ENCODE peak calls at places on chromosome 3, in six cellular contexts. One of them, this sample, is unnamed.

GRCh38 chr3:134511500-134511899 is 25.6 kb downstream of the CEP63 start:
- DNase-seq in GOT3: no peak
- DNase-seq in stimulated activated CD4-positive, alpha-beta T cell treated with anti-CD3 and anti-CD28 coated beads, TNF-alpha, amount 100 ng/mL, for 4 hours: no peak
- DNase-seq in sciatic nerve: no peak
- DNase-seq in GM19239: no peak
- DNase-seq in colonic mucosa: no peak
- DNase-seq in this sample: no peak

GRCh38 chr3:132047209-132047608 is 12.4 kb upstream of the CPNE4 start:
- DNase-seq in colonic mucosa: no peak
- DNase-seq in stimulated activated CD4-positive, alpha-beta T cell treated with anti-CD3 and anti-CD28 coated beads, TNF-alpha, amount 100 ng/mL, for 4 hours: no peak
- DNase-seq in sciatic nerve: no peak
- DNase-seq in GM19239: no peak
- DNase-seq in GOT3: no peak
- DNase-seq in this sample: no peak

GRCh38 chr3:157533298-157533870 is 30.2 kb upstream of the VEPH1 start:
- DNase-seq in GOT3: no peak
- DNase-seq in stimulated activated CD4-positive, alpha-beta T cell treated with anti-CD3 and anti-CD28 coated beads, TNF-alpha, amount 100 ng/mL, for 4 hours: no peak
- DNase-seq in colonic mucosa: no peak
- DNase-seq in GM19239: no peak
- DNase-seq in sciatic nerve: no peak
- DNase-seq in this sample: no peak

GRCh38 chr3:123442908-123443307 is 6.0 kb downstream of the ADCY5 start:
- DNase-seq in GOT3: no peak
- DNase-seq in stimulated activated CD4-positive, alpha-beta T cell treated with anti-CD3 and anti-CD28 coated beads, TNF-alpha, amount 100 ng/mL, for 4 hours: no peak
- DNase-seq in GM19239: no peak
- DNase-seq in colonic mucosa: no peak
- DNase-seq in sciatic nerve: no peak
- DNase-seq in this sample: no peak

GRCh38 chr3:40847571-40847992 is 322.8 kb downstream of the ZNF621 start:
- DNase-seq in sciatic nerve: no peak
- DNase-seq in GM19239: no peak
- DNase-seq in stimulated activated CD4-positive, alpha-beta T cell treated with anti-CD3 and anti-CD28 coated beads, TNF-alpha, amount 100 ng/mL, for 4 hours: no peak
- DNase-seq in GOT3: no peak
- DNase-seq in colonic mucosa: no peak
- DNase-seq in this sample: no peak

GRCh38 chr3:104428526-104428925 is 938.2 kb upstream of the ALCAM start:
- DNase-seq in GOT3: no peak
- DNase-seq in GM19239: no peak
- DNase-seq in sciatic nerve: no peak
- DNase-seq in colonic mucosa: no peak
- DNase-seq in stimulated activated CD4-positive, alpha-beta T cell treated with anti-CD3 and anti-CD28 coated beads, TNF-alpha, amount 100 ng/mL, for 4 hours: no peak
- DNase-seq in this sample: no peak

GRCh38 chr3:156638271-156638670 is 36.1 kb upstream of the TIPARP start:
- DNase-seq in stimulated activated CD4-positive, alpha-beta T cell treated with anti-CD3 and anti-CD28 coated beads, TNF-alpha, amount 100 ng/mL, for 4 hours: no peak
- DNase-seq in sciatic nerve: no peak
- DNase-seq in GM19239: no peak
- DNase-seq in GOT3: no peak
- DNase-seq in colonic mucosa: no peak
- DNase-seq in this sample: no peak

GRCh38 chr3:181868576-181868975 is 156.9 kb downstream of the SOX2 start:
- DNase-seq in sciatic nerve: no peak
- DNase-seq in colonic mucosa: no peak
- DNase-seq in GM19239: no peak
- DNase-seq in GOT3: no peak
- DNase-seq in stimulated activated CD4-positive, alpha-beta T cell treated with anti-CD3 and anti-CD28 coated beads, TNF-alpha, amount 100 ng/mL, for 4 hours: no peak
- DNase-seq in this sample: no peak

GRCh38 chr3:180624714-180625113 is 22.8 kb downstream of the TTC14 start:
- DNase-seq in GOT3: no peak
- DNase-seq in GM19239: no peak
- DNase-seq in stimulated activated CD4-positive, alpha-beta T cell treated with anti-CD3 and anti-CD28 coated beads, TNF-alpha, amount 100 ng/mL, for 4 hours: no peak
- DNase-seq in colonic mucosa: no peak
- DNase-seq in sciatic nerve: no peak
- DNase-seq in this sample: no peak

GRCh38 chr3:14431556-14431927 is 29.1 kb downstream of the SLC6A6 start:
- DNase-seq in stimulated activated CD4-positive, alpha-beta T cell treated with anti-CD3 and anti-CD28 coated beads, TNF-alpha, amount 100 ng/mL, for 4 hours: no peak
- DNase-seq in GM19239: no peak
- DNase-seq in sciatic nerve: no peak
- DNase-seq in GOT3: no peak
- DNase-seq in colonic mucosa: no peak
- DNase-seq in this sample: no peak

GRCh38 chr3:2172561-2173171 is 74.0 kb downstream of the CNTN4 start:
- DNase-seq in stimulated activated CD4-positive, alpha-beta T cell treated with anti-CD3 and anti-CD28 coated beads, TNF-alpha, amount 100 ng/mL, for 4 hours: no peak
- DNase-seq in GOT3: no peak
- DNase-seq in colonic mucosa: no peak
- DNase-seq in sciatic nerve: no peak
- DNase-seq in GM19239: no peak
- DNase-seq in this sample: no peak

GRCh38 chr3:16311960-16312451 is 47.0 kb downstream of the OXNAD1 start:
- DNase-seq in colonic mucosa: no peak
- DNase-seq in GOT3: no peak
- DNase-seq in sciatic nerve: no peak
- DNase-seq in GM19239: no peak
- DNase-seq in stimulated activated CD4-positive, alpha-beta T cell treated with anti-CD3 and anti-CD28 coated beads, TNF-alpha, amount 100 ng/mL, for 4 hours: no peak
- DNase-seq in this sample: peak; percentile 75

GRCh38 chr3:34009480-34009844 is 211.0 kb downstream of the PDCD6IP start:
- DNase-seq in GM19239: no peak
- DNase-seq in GOT3: no peak
- DNase-seq in stimulated activated CD4-positive, alpha-beta T cell treated with anti-CD3 and anti-CD28 coated beads, TNF-alpha, amount 100 ng/mL, for 4 hours: no peak
- DNase-seq in colonic mucosa: no peak
- DNase-seq in sciatic nerve: no peak
- DNase-seq in this sample: no peak

GRCh38 chr3:14523792-14524191 is 16.4 kb downstream of the GRIP2 start:
- DNase-seq in stimulated activated CD4-positive, alpha-beta T cell treated with anti-CD3 and anti-CD28 coated beads, TNF-alpha, amount 100 ng/mL, for 4 hours: no peak
- DNase-seq in sciatic nerve: peak; percentile 36
- DNase-seq in GM19239: no peak
- DNase-seq in colonic mucosa: no peak
- DNase-seq in GOT3: no peak
- DNase-seq in this sample: no peak

GRCh38 chr3:123652346-123652984 is 67.6 kb upstream of the HACD2 start:
- DNase-seq in colonic mucosa: peak; percentile 88
- DNase-seq in stimulated activated CD4-positive, alpha-beta T cell treated with anti-CD3 and anti-CD28 coated beads, TNF-alpha, amount 100 ng/mL, for 4 hours: no peak
- DNase-seq in GOT3: peak; percentile 30
- DNase-seq in GM19239: peak; percentile 62
- DNase-seq in sciatic nerve: peak; percentile 90
- DNase-seq in this sample: peak; percentile 64

GRCh38 chr3:104032283-104032682 is 1334.4 kb upstream of the ALCAM start:
- DNase-seq in GM19239: no peak
- DNase-seq in GOT3: no peak
- DNase-seq in sciatic nerve: no peak
- DNase-seq in colonic mucosa: no peak
- DNase-seq in stimulated activated CD4-positive, alpha-beta T cell treated with anti-CD3 and anti-CD28 coated beads, TNF-alpha, amount 100 ng/mL, for 4 hours: no peak
- DNase-seq in this sample: no peak

GRCh38 chr3:16861432-16861831 is 23.3 kb upstream of the PLCL2 start:
- DNase-seq in stimulated activated CD4-positive, alpha-beta T cell treated with anti-CD3 and anti-CD28 coated beads, TNF-alpha, amount 100 ng/mL, for 4 hours: no peak
- DNase-seq in GM19239: no peak
- DNase-seq in GOT3: no peak
- DNase-seq in sciatic nerve: no peak
- DNase-seq in colonic mucosa: no peak
- DNase-seq in this sample: no peak

GRCh38 chr3:131503328-131503650 is 518 bp upstream of the MRPL3 start:
- DNase-seq in stimulated activated CD4-positive, alpha-beta T cell treated with anti-CD3 and anti-CD28 coated beads, TNF-alpha, amount 100 ng/mL, for 4 hours: no peak
- DNase-seq in colonic mucosa: no peak
- DNase-seq in sciatic nerve: no peak
- DNase-seq in GM19239: no peak
- DNase-seq in GOT3: peak; percentile 14
- DNase-seq in this sample: no peak

GRCh38 chr3:142644502-142644901 is 48.3 kb downstream of the PLS1 start:
- DNase-seq in colonic mucosa: no peak
- DNase-seq in GOT3: no peak
- DNase-seq in stimulated activated CD4-positive, alpha-beta T cell treated with anti-CD3 and anti-CD28 coated beads, TNF-alpha, amount 100 ng/mL, for 4 hours: no peak
- DNase-seq in GM19239: no peak
- DNase-seq in sciatic nerve: no peak
- DNase-seq in this sample: no peak